ENCODE peak calls at places on chromosomes 13 and 19, in four cellular contexts. I, C, G and U are unnamed samples.

GRCh38 chr19:40799558-40800338 is 757 bp downstream of the EGLN2 start:
- DNase-seq in I (no peak), C (no peak), G (no peak), U (no peak)

GRCh38 chr19:29495091-29495490 is 30.7 kb upstream of the VSTM2B start:
- DNase-seq in I (no peak), C (no peak), G (no peak), U (no peak)

GRCh38 chr13:105220063-105220462 is 1315.4 kb downstream of the EFNB2 start:
- DNase-seq in I (peak; percentile 79), C (no peak), G (no peak), U (no peak)

GRCh38 chr13:42777476-42777875 is 3.9 kb upstream of the FAM216B start:
- DNase-seq in I (no peak), C (no peak), G (no peak), U (no peak)

GRCh38 chr13:80000679-80001509 is 340.0 kb downstream of the SPRY2 start:
- DNase-seq in I (no peak), C (no peak), G (no peak), U (no peak)

GRCh38 chr19:10735741-10736140 is 17.9 kb downstream of the DNM2 start:
- DNase-seq in I (no peak), C (no peak), G (no peak), U (no peak)

GRCh38 chr13:46552888-46553520 is at the start of gene LRCH1:
- DNase-seq in I (peak; percentile 88), C (no peak), G (peak; percentile 84), U (peak; percentile 76)

GRCh38 chr13:60623131-60623530 is 226.1 kb downstream of the TDRD3 start:
- DNase-seq in I (no peak), C (no peak), G (no peak), U (no peak)

GRCh38 chr13:113775451-113776145 is 16.6 kb downstream of the TMEM255B start:
- DNase-seq in I (no peak), C (no peak), G (no peak), U (no peak)

GRCh38 chr13:46097015-46097414 is 7.8 kb downstream of the CPB2 start:
- DNase-seq in I (no peak), C (no peak), G (no peak), U (no peak)

GRCh38 chr19:16112778-16113177 is 1.1 kb downstream of the RAB8A start:
- DNase-seq in I (no peak), C (no peak), G (no peak), U (no peak)

GRCh38 chr13:51158365-51158764 is 47.3 kb upstream of the C13orf42 start:
- DNase-seq in I (no peak), C (no peak), G (no peak), U (no peak)

GRCh38 chr13:80342541-80343371 is 1.8 kb upstream of the SPRY2 start:
- DNase-seq in I (peak; percentile 65), C (no peak), G (peak; percentile 51), U (peak; percentile 77)

GRCh38 chr13:25085125-25085742 is 10.7 kb upstream of the PABPC3 start:
- DNase-seq in I (peak; percentile 51), C (no peak), G (no peak), U (peak; percentile 54)

GRCh38 chr19:45508931-45509691 is 1.8 kb downstream of the VASP start:
- DNase-seq in I (peak; percentile 71), C (no peak), G (no peak), U (peak; percentile 61)